ENCODE peak calls at places on chromosomes 11 and 22, in five cellular contexts. P is A549, U is HepG2, E is GM12878, B is K562. C is an unnamed sample.

GRCh38 chr11:79393362-79394043 is 47.3 kb downstream of the TENM4 start:
- DNase-seq in U (no peak), E (no peak), P (no peak), B (no peak), C (no peak)

GRCh38 chr11:133966924-133967598 is 10.3 kb upstream of the IGSF9B start:
- DNase-seq in B (peak), U (no peak), P (peak), E (no peak), C (no peak)

GRCh38 chr11:64007160-64007628 is 21.0 kb downstream of the OTUB1 start:
- DNase-seq in B (peak), P (peak), E (no peak), U (no peak), C (no peak)

GRCh38 chr22:30675436-30675835 is 7.8 kb upstream of the DUSP18 start:
- DNase-seq in P (no peak), E (no peak), U (no peak), B (peak), C (no peak)

GRCh38 chr11:2563216-2564007 is 118.6 kb downstream of the KCNQ1 start:
- DNase-seq in U (peak), E (no peak), B (no peak), P (no peak), C (no peak)

GRCh38 chr11:47503227-47503626 is 49.7 kb downstream of the CELF1 start:
- DNase-seq in E (no peak), U (no peak), P (no peak), B (no peak), C (no peak)

GRCh38 chr11:7892751-7893356 is 38.2 kb downstream of the OR10A6 start:
- DNase-seq in U (peak), B (peak), E (no peak), P (peak), C (peak)

GRCh38 chr11:47271961-47272661 is 2.2 kb downstream of the MADD start:
- DNase-seq in E (no peak), U (no peak), B (no peak), P (no peak), C (no peak)

GRCh38 chr11:36075053-36075452 is 131.2 kb downstream of the LDLRAD3 start:
- DNase-seq in P (no peak), B (no peak), U (no peak), E (no peak), C (peak)
- TF ChIP-seq USF2 in P (no peak), B (no peak), U (no peak), E (no peak), C (no peak)

DNA sequence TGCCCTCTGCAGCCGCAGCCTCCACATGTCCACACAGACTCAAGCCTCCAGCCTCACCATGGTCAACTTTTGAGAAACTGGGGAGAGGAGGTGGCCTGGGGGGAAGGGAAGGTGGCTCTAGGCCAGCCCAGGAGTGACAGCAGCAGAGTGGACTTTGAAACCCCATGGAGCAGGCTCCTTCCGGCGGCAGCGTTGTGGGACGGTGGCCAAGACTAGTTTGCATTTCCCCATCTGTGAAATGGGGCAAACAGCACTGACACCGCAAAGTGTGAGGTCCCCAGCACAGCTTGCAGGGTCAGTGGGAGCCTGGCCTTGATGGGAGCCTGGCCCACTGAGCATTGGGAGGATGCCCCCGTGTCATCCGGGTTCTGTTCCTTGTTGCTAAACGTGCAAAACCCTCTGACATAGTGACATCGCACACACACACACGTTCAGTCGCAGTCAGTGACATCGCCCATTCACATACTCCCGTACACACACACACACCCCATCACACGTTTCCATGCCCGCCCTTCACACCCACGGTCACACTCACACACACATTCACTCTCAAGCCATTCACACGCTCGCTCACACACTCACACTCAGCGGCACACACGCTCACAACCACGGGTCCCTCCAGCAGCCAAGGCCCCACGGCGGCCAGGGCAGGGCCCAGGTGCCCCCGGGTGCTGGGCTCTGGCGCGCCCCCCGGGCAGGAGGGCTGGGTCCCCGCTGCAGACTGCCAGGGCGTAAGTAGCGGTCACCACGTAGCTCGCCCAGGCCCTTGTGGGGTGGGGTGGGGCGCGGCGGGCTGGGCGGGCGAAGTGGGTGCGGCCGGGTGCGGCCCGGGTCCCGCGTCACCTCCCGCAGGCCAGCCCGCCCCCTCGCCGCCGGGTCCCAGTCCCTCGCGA is 578 bp downstream of the CYB5R3 start:
- DNase-seq in P (peak), B (peak), E (no peak), U (peak), C (no peak)
- TF ChIP-seq BHLHE40 in P (no peak), B (no peak), E (peak), U (no peak), C (no peak)

DNA sequence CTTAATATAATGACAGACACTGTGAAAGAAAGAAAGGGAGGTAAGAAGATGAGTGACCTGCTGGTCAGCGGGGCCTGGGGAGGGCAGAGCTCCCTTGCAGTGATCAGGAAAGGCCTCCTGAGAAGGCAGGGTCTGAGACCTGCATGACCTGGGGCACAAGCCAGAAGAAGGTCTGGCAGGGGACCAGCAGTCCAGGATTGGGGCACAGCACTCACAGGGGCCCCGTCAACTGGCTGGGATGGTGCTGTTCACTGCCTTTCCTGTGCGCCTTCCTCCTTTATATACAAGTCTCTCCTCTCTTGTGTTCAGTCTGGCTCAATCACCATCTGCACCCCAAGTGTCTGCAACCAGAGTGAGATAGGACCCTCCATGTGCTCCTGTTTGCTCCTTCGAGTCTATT is 22.2 kb upstream of the SCARF2 start:
- DNase-seq in E (no peak), U (no peak), B (no peak), P (no peak), C (no peak)
- TF ChIP-seq RAD21 in E (no peak), U (no peak), B (no peak), P (no peak), C (no peak)

GRCh38 chr22:44893731-44894080 is 116.1 kb downstream of the PHF21B start:
- DNase-seq in P (no peak), U (no peak), E (no peak), B (no peak), C (no peak)
- TF ChIP-seq USF2 in P (no peak), U (no peak), E (no peak), B (no peak), C (no peak)

GRCh38 chr11:33913991-33914390 is 22.1 kb upstream of the LMO2 start:
- DNase-seq in E (no peak), B (no peak), U (no peak), P (no peak), C (no peak)

GRCh38 chr11:33910261-33910959 is 18.5 kb upstream of the LMO2 start:
- DNase-seq in E (no peak), U (no peak), P (no peak), B (no peak), C (no peak)

GRCh38 chr11:33915521-33915920 is 23.6 kb upstream of the LMO2 start:
- DNase-seq in E (no peak), B (no peak), P (no peak), U (no peak), C (no peak)

GRCh38 chr11:33910960-33911339 is 19.1 kb upstream of the LMO2 start:
- DNase-seq in B (no peak), E (no peak), U (no peak), P (no peak), C (no peak)

DNA sequence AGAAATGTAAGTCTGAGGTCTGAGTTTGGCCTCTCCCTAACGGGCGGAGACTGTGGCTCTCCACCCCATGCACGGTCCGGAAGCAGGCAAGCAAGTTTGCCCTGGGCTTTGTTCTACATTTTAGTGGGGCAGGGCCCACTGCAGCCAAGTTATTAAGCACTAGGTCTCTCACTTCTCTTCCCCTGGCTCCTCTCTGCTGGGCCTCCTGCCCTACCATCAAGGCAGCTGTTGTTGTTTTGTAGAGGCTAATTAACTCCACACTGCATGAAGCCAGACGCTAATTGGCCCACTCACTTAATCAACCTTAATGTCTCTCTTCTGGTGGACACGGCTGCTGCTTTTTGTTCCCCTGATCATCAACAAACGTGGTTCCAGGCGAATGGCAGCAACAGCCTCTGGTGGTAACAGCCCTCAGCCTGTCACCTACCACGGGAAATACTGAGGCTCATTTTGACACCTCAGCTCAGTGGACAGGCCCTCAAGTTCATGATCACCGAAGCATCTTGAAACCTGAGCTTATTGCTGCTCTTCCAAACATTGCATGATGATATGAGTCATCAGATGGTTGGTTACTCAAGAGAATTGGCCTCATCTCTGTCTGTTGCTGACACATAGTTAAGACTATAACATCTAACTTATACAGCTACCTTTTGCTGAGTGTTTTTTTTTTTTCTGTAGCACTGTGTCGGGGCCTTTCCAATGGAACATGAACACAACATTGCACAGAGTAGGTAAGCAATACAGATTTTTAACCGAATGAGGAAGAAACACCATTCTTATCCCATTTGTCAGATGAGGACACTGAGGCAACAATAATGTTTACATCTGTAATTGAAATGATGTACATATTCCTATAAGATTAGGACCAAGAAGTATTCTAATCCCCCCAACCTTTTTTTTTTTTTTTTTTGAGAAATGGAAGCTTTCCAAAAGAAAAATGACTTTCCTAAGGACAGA is 20.8 kb upstream of the LMO2 start:
- DNase-seq in U (no peak), E (peak), B (peak), P (peak), C (peak)
- TF ChIP-seq BHLHE40 in U (no peak), E (peak), B (no peak), P (no peak), C (no peak)

DNA sequence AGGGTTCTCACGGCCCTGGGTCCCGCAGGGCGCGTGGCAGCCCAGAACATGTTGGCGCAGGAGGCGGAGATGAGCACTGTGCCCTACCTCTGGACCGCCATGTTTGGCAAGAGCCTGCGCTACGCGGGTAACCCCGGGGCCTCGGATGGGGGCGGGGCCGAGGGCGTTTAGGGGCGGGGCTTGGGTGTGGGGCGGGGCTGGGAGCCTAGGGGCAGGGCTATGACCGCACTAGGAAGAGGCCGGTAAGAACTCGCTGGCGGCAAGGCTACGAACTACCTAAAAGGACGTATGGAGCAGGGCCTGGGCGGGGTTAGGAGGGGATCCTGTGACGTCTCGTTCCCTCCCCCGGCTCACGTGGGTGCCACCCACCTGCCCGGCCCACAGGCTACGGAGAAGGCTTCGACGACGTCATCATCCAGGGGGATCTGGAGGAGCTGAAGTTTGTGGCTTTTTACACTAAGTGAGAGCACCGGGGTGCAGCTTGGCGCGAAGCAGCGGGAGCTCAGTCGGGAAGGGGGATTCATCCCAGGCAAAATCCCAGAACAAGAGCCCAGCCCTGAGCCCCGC is 2.8 kb upstream of the LZTR1 start:
- DNase-seq in B (peak), U (no peak), E (no peak), P (no peak), C (peak)
- TF ChIP-seq RAD21 in B (no peak), U (no peak), E (no peak), P (no peak), C (no peak)

GRCh38 chr22:19038728-19039447 is 83.3 kb downstream of the DGCR2 start:
- DNase-seq in U (no peak), B (no peak), E (no peak), P (no peak), C (no peak)
- TF ChIP-seq USF2 in U (no peak), B (peak), E (no peak), P (no peak), C (no peak)

C was measured in IMR-90.